ENCODE peak calls at places on chromosomes 5 and 9, in four cellular contexts. T is K562, J is GM12878, U is HepG2. I is an unnamed sample.

GRCh38 chr5:11903614-11904269 is 504 bp downstream of the CTNND2 start:
- DNase-seq in T (no peak), J (no peak), U (no peak), I (no peak)

GRCh38 chr9:98045234-98046160 is 11.0 kb upstream of the NANS start:
- DNase-seq in T (peak), J (peak), U (peak), I (no peak)

GRCh38 chr5:107669543-107670027 is 1.2 kb downstream of the EFNA5 start:
- DNase-seq in T (no peak), J (no peak), U (no peak), I (no peak)

GRCh38 chr5:54838843-54839242 is 146.6 kb downstream of the ESM1 start:
- DNase-seq in T (no peak), J (no peak), U (no peak), I (no peak)

GRCh38 chr9:133987455-133987800 is 4.7 kb downstream of the VAV2 start:
- DNase-seq in T (no peak), J (no peak), U (no peak), I (no peak)

GRCh38 chr9:36386396-36386795 is 13.7 kb downstream of the RNF38 start:
- DNase-seq in T (no peak), J (no peak), U (no peak), I (no peak)

GRCh38 chr9:128820665-128821583 is 2.6 kb downstream of the ENDOG start:
- DNase-seq in T (no peak), J (no peak), U (no peak), I (no peak)

GRCh38 chr5:36928947-36929346 is 52.4 kb downstream of the NIPBL start:
- DNase-seq in T (no peak), J (no peak), U (no peak), I (no peak)

GRCh38 chr5:88555658-88556057 is 287.0 kb upstream of the TMEM161B start:
- DNase-seq in T (peak), J (no peak), U (no peak), I (peak)

GRCh38 chr5:180090769-180091546 is 19.4 kb upstream of the RNF130 start:
- DNase-seq in T (no peak), J (no peak), U (peak), I (peak)

GRCh38 chr9:19119241-19119640 is 8.1 kb downstream of the PLIN2 start:
- DNase-seq in T (no peak), J (no peak), U (no peak), I (no peak)

GRCh38 chr9:90546200-90546599 is 96.4 kb downstream of the DIRAS2 start:
- DNase-seq in T (no peak), J (no peak), U (peak), I (peak)

GRCh38 chr9:38670542-38671371 is 49.2 kb downstream of the FAM240B start:
- DNase-seq in T (no peak), J (peak), U (no peak), I (no peak)

GRCh38 chr9:135641745-135642144 is 2.4 kb upstream of the GLT6D1 start:
- DNase-seq in T (no peak), J (no peak), U (no peak), I (no peak)

GRCh38 chr9:87662808-87663528 is 63.0 kb upstream of the CTSL start:
- DNase-seq in T (peak), J (no peak), U (peak), I (peak)

GRCh38 chr9:13446261-13446660 is 166.8 kb upstream of the MPDZ start:
- DNase-seq in T (no peak), J (no peak), U (no peak), I (no peak)

GRCh38 chr9:13444272-13444608 is 164.7 kb upstream of the MPDZ start:
- DNase-seq in T (no peak), J (no peak), U (no peak), I (no peak)

GRCh38 chr9:13445123-13445522 is 165.6 kb upstream of the MPDZ start:
- DNase-seq in T (no peak), J (no peak), U (no peak), I (no peak)

GRCh38 chr9:13443380-13444271 is 164.1 kb upstream of the MPDZ start:
- DNase-seq in T (no peak), J (no peak), U (no peak), I (no peak)

GRCh38 chr9:13444696-13445095 is 165.2 kb upstream of the MPDZ start:
- DNase-seq in T (no peak), J (no peak), U (no peak), I (no peak)
- TF ChIP-seq TARDBP in T (no peak), J (no peak), U (no peak), I (no peak)

GRCh38 chr5:124740991-124741583 is 5.4 kb downstream of the ZNF608 start:
- DNase-seq in T (no peak), J (no peak), U (no peak), I (no peak)
- TF ChIP-seq TARDBP in T (no peak), J (no peak), U (no peak), I (no peak)

GRCh38 chr9:95461448-95462381 is 55.1 kb downstream of the PTCH1 start:
- DNase-seq in T (no peak), J (no peak), U (no peak), I (no peak)

GRCh38 chr9:95465115-95465514 is 51.7 kb downstream of the PTCH1 start:
- DNase-seq in T (no peak), J (no peak), U (no peak), I (no peak)

GRCh38 chr9:95462419-95463121 is 54.2 kb downstream of the PTCH1 start:
- DNase-seq in T (peak), J (peak), U (no peak), I (no peak)

GRCh38 chr9:95460627-95461164 is 56.1 kb downstream of the PTCH1 start:
- DNase-seq in T (no peak), J (no peak), U (no peak), I (no peak)

DNA sequence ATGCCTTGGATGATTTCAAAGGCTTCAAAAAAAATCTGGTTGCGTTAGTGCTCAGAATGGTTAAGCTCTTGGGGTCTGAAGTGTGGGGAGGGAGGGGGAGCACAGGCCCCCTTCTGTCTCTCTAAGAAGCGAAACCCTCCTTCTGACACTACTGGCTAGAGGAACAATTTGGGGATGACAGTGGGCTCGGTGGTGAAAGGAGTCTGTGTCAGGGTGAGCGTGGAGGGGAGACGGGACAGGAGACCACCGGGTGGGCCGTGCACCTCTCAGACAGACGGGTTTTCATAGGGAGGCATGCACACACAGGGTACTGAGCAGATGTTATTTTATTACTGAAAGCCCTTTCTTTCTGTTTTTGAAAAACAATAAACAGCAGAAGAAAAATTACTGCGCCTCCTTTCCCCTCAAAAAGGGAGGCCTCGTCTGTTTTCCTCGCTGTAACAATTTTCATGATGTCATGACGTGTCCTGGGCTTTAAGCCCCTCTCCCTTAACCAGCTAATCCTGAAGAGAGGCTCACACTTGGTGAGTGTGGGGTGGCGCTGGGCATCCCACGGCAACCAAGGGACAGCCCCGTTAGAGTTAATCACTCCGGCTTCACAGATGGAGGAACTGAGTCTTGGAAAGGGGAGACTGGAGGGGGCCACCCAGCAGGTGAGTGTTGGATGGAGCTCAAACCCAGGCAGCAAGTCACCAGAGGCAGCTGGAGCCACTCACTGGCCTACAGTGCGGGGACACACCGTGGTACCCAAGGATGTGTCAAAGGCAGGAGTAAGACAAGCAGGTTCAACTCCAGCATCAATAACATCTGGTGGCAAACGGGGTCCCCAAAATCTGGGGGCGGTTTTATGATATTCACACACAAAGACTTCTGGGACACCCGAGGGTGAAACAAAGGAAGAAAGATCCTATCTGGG is 53.4 kb downstream of the PTCH1 start:
- DNase-seq in T (no peak), J (no peak), U (no peak), I (no peak)
- TF ChIP-seq TARDBP in T (no peak), J (no peak), U (no peak), I (no peak)

DNA sequence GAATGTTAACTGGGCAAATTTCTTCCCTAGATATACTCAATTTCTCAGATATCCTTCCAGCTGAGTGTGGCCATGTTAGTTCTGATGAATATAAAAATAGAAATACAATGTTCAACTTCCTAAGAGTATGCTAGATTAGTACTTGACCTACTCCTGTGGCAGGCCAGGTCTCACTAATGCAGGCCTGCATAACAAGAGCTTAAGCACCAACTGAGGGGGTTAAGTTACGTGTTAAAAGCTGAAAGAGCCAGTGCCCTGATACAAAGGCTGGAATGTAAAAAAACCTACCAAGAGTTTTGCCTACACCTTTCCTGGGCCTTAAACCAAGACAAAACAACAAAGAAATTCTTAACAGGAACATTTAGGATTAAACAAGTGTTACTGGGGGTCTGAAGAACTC is 102.8 kb downstream of the MRPS30 start:
- DNase-seq in T (no peak), J (no peak), U (no peak), I (no peak)
- TF ChIP-seq TARDBP in T (no peak), J (no peak), U (no peak), I (no peak)

GRCh38 chr9:3006917-3007316 is 163.0 kb upstream of the PUM3 start:
- DNase-seq in T (no peak), J (no peak), U (no peak), I (no peak)

GRCh38 chr9:3004572-3004971 is 160.7 kb upstream of the PUM3 start:
- DNase-seq in T (no peak), J (no peak), U (no peak), I (no peak)

GRCh38 chr9:3007331-3007730 is 163.4 kb upstream of the PUM3 start:
- DNase-seq in T (no peak), J (no peak), U (no peak), I (no peak)

GRCh38 chr9:3012245-3012644 is 168.3 kb upstream of the PUM3 start:
- DNase-seq in T (no peak), J (no peak), U (no peak), I (no peak)

GRCh38 chr9:3008091-3008490 is 164.2 kb upstream of the PUM3 start:
- DNase-seq in T (no peak), J (no peak), U (peak), I (no peak)
- TF ChIP-seq TARDBP in T (no peak), J (no peak), U (no peak), I (no peak)

DNA sequence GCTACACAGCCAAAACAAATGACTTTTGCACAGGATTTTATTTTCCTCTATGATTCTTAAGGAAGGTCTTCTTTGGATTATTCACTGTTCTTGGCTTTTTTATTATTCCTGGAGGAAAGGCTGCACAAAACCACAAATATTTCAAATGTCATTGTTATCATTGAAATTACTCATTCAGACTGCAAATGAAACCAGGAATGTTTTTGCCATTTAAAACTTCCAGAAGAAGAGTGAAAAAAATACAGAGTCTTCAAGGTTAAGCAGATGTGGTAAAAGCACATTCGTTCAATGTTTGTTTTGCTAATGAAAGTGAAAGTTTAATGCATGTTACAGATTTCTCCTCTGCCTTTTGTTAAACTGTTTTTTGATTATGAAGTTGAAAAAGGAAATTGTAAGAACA is 238.2 kb downstream of the TLE4 start:
- DNase-seq in T (no peak), J (no peak), U (no peak), I (no peak)
- TF ChIP-seq TARDBP in T (no peak), J (no peak), U (no peak), I (no peak)

GRCh38 chr5:51661646-51662265 is 278.5 kb downstream of the ISL1 start:
- DNase-seq in T (no peak), J (no peak), U (no peak), I (no peak)

GRCh38 chr5:51651889-51652288 is 268.6 kb downstream of the ISL1 start:
- DNase-seq in T (no peak), J (no peak), U (no peak), I (no peak)

GRCh38 chr5:51652980-51653379 is 269.7 kb downstream of the ISL1 start:
- DNase-seq in T (no peak), J (no peak), U (no peak), I (no peak)

DNA sequence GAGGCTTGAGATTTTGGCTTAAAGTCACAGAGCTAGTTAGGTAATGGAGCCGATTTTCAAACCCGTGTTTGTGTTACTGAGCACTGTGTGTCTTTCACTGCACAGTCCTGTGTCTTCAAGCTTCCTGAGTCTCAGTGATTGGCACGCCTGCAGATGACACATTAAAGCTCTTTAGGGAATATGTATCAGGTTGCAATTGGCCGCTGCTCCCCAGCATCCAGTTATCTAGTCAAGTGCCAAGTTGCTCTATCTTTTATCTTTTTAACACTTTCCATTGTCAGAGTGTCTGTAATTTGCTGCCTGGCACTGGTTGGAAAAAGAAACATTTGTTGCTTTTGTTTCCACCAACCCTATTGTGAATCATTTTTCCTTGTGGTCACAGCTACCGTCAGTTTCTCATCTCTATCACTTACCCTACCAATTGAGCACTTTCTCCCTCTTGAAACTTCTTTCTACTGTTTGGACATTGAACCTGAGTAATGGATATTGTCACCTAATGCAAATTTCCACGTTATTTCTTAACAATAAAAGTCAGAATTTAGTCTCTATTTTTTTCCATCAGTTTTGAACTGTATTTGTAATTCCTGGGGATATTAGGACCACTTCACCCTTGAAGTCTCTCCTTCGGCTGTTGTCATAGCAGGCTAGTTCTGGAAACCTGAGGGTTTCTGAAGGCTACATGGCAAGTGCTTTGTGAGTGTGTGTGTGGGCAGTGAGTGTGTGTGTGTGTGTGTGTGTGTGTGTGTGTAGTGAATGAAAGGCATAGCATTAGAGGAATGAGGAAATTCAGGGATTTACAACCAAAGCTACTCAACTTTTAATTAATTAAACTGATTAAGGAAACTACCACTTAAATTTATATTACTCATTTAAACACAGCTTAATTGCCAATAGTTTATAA is 274.3 kb downstream of the ISL1 start:
- DNase-seq in T (no peak), J (no peak), U (no peak), I (no peak)
- TF ChIP-seq TARDBP in T (no peak), J (no peak), U (no peak), I (no peak)

GRCh38 chr5:76083555-76084495 is 642 bp downstream of the SV2C start:
- DNase-seq in T (no peak), J (no peak), U (no peak), I (peak)
- TF ChIP-seq TARDBP in T (no peak), J (no peak), U (no peak), I (no peak)

I was measured in HEK293T.